ENCODE peak calls at places on chromosomes 11 and 22, in five cellular contexts. G is fibroblast of pulmonary artery, J is lower lobe of right lung, W is coronary artery, S is AG09309. V is an unnamed sample.

GRCh38 chr22:19277785-19278184 is 13.7 kb downstream of the CLTCL1 start:
- DNase-seq in W (no peak), J (no peak), S (no peak), G (no peak), V (no peak)

GRCh38 chr11:116384876-116385275 is 387.9 kb downstream of the BUD13 start:
- DNase-seq in J (no peak), G (no peak), W (no peak), S (no peak), V (no peak)

GRCh38 chr11:10628506-10629236 is 60.2 kb upstream of the LYVE1 start:
- DNase-seq in S (no peak), J (no peak), W (peak), G (no peak), V (no peak)

GRCh38 chr11:10651579-10652361 is 41.8 kb downstream of the IRAG1 start:
- DNase-seq in G (no peak), S (no peak), W (no peak), J (no peak), V (no peak)

GRCh38 chr22:36017661-36018091 is 10.9 kb downstream of the RBFOX2 start:
- DNase-seq in J (no peak), S (no peak), W (no peak), G (no peak), V (peak)

GRCh38 chr11:24731554-24731953 is 234.7 kb downstream of the LUZP2 start:
- DNase-seq in J (no peak), S (no peak), W (no peak), G (no peak), V (no peak)

GRCh38 chr11:103892603-103893002 is 143.8 kb upstream of the DDI1 start:
- DNase-seq in J (no peak), S (no peak), G (peak), W (no peak), V (peak)

GRCh38 chr22:45059296-45059695 is 49.5 kb upstream of the PHF21B start:
- DNase-seq in J (no peak), S (no peak), G (no peak), W (no peak), V (no peak)

DNA sequence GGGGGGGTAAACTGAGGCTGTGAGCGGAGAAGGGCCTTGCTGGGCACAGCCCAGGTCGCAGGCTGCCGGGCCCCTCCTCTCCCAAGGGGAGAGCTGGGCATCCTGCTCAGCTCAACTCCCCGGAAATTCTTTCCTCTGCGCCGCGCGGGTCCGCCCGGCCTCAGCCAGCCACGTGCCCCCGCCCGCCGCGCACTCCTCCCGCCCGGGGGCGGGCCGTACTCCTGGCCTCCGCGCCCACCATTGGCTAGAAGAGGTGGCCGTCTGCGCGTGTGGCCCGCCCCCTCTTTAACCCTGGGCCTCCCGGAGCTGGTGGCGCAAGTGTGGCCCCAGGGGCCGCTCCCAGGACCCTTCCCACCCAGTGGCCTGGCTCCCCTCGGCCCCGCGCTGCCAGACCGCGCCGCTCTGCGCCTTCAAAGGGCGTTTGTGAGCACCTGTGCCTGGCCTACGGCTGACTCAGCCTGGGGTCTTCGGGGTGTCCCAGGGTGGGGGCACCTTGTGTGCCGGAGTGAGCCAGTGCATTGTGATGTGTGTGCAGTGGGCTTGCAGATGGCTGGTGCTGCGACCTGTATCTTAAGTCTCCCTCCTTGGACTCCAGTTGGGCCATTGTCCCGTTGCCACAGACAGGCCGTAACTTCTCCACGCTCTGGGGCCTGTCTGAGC is 2.0 kb downstream of the MRGPRF start:
- DNase-seq in W (peak), S (peak), J (peak), G (peak), V (peak)
- H3K4me3 ChIP-seq in W (peak), S (peak), J (peak), G (peak), V (peak)

GRCh38 chr11:6502382-6502781 is 5.3 kb downstream of the DNHD1 start:
- DNase-seq in G (no peak), S (no peak), J (no peak), W (no peak), V (no peak)

GRCh38 chr11:6505577-6506240 is 8.6 kb downstream of the DNHD1 start:
- DNase-seq in J (no peak), G (peak), S (no peak), W (no peak), V (peak)
- TF ChIP-seq CTCF in J (peak), G (peak), S (peak), W (peak), V (peak)

DNA sequence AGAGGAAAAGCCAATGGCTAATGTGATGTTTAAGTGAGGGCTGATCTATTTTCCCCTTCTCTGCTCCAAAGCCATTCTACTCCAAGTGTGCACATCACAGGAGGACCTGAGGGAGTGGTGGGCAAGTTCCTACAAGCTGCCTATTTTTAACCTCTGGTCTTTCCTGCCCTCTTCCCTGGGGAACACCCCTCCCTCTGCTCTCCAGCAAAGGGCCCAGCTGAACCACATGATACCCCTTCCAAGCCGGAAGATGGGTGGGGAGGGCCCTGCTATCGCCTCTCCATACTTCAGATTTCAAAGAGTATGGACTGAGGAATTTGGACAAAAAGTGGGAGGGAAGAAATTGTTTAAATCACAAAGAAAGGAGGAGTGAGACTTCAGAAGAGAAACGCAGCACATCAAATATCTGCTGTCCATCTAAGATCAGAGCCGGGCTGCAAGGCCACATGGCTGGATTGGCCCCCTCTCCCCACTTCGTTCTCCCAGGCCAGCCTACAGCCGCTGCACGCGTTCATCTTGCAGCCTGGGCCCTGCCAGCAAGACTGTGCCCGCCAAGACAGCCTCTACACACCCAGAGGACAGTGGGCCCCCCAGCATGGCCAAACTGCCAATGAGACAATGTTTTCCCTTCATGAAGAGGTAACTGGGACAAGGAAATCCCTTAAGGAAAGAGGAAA is 77.5 kb downstream of the MICAL3 start:
- DNase-seq in J (no peak), G (no peak), S (no peak), W (no peak), V (peak)
- H3K4me3 ChIP-seq in J (no peak), G (no peak), S (no peak), W (peak), V (no peak)

DNA sequence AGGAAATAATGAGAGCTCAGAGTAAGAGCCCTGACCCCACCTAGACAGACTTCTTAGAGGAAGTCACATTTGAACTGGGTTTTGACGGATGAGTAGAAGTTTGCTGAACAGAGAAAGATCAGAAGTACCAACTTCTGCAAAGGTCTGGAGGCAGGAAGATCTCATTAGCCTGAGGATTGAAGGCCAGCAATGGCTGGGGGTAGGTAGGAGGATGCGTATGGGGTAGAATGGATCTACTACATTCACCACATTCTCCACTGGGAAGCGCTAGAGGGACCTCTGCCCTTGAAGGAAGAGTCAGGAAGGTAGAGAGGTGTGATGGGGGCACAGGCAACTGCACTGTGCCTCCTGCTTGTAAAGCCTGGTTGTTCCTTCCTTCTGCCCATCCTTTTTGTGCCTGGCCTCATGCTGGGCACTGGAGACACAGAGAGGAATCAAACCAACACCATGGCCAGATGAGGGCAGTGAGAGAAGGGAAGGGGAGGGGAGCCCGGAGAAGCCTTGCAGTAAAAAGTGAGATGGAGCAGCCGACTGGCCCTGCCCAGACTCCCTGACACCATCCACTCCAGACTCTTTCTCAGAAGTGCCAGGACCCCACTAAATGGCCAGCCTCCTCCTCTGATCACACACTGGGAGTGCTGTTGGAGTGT is 4.9 kb downstream of the TPBGL start:
- DNase-seq in G (no peak), W (no peak), S (no peak), J (no peak), V (no peak)
- TF ChIP-seq CTCF in G (peak), W (no peak), S (no peak), J (no peak), V (no peak)

GRCh38 chr11:64769283-64769682 is 9.1 kb downstream of the SF1 start:
- DNase-seq in J (no peak), S (no peak), W (no peak), G (no peak), V (no peak)

GRCh38 chr11:64768300-64768694 is 8.5 kb upstream of the PYGM start:
- DNase-seq in J (no peak), G (no peak), S (no peak), W (no peak), V (no peak)

GRCh38 chr11:64765841-64766682 is 6.3 kb upstream of the PYGM start:
- DNase-seq in J (no peak), S (no peak), G (no peak), W (no peak), V (no peak)

GRCh38 chr11:64766881-64767280 is 7.1 kb upstream of the PYGM start:
- DNase-seq in W (no peak), S (no peak), J (no peak), G (no peak), V (no peak)

DNA sequence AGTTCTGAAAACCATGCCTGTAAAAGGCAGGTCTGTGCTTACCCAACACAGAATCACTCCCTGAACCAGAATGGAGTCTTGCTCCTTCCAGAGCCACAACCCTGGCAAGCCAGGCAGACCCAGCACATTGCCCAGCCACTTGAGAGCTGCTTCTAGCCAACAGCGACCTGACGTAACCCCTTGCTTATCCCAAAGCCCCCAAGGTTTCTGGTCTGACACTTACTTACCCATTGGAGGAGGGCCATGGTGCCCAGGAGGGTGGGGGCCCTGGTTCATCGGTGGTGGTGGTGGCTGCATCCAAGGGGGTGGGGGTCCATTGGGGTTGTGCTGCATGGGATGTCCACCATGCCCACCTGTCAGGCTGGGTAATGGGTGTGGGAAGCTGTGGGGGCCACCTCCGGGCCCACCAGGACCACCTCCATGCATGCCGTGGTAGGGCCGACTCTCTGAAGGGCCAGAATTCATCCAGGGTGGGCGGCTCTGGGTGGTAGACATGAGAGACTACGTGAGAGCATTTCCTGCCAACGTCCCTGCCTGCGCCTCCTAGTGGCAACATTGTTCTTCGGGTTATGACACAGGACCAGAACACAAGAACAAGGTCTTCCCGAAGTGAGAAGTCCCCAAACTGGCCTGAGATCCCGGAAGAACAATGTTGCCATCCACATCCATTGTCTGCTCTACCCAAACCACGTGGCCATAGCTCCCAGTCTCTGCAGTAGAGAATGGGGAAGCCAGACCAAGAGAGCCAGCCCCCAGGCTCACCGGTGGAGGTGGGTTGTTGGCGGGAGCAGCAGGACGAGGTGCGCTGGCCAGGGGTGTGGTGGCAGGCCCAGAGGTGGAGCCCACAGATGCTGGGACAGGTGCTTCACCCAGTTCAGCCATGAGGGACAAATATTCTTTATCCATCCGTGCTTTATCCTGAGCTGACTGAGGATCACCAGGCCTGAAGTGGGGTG is 7.8 kb upstream of the PYGM start:
- DNase-seq in J (peak), S (no peak), G (peak), W (peak), V (peak)
- H3K4me3 ChIP-seq in J (no peak), S (no peak), G (no peak), W (no peak), V (no peak)

GRCh38 chr11:82857145-82857544 is 43.1 kb downstream of the PRCP start:
- DNase-seq in W (no peak), J (no peak), G (no peak), S (no peak), V (no peak)

GRCh38 chr11:82858556-82859091 is 41.6 kb downstream of the PRCP start:
- DNase-seq in J (no peak), G (peak), W (no peak), S (peak), V (no peak)

GRCh38 chr11:82854242-82854641 is 46.0 kb downstream of the PRCP start:
- DNase-seq in S (no peak), G (peak), J (no peak), W (no peak), V (no peak)

GRCh38 chr11:82858133-82858532 is 42.1 kb downstream of the PRCP start:
- DNase-seq in J (no peak), G (no peak), W (no peak), S (no peak), V (no peak)

GRCh38 chr11:82855616-82856015 is 44.6 kb downstream of the PRCP start:
- DNase-seq in J (no peak), W (no peak), G (no peak), S (peak), V (no peak)
- TF ChIP-seq CTCF in J (no peak), W (no peak), G (no peak), S (no peak), V (no peak)

GRCh38 chr22:24247564-24248344 is 2.9 kb upstream of the GGT5 start:
- DNase-seq in J (peak), W (peak), G (peak), S (peak), V (peak)
- H3K4me3 ChIP-seq in J (peak), W (no peak), G (peak), S (no peak), V (no peak)

DNA sequence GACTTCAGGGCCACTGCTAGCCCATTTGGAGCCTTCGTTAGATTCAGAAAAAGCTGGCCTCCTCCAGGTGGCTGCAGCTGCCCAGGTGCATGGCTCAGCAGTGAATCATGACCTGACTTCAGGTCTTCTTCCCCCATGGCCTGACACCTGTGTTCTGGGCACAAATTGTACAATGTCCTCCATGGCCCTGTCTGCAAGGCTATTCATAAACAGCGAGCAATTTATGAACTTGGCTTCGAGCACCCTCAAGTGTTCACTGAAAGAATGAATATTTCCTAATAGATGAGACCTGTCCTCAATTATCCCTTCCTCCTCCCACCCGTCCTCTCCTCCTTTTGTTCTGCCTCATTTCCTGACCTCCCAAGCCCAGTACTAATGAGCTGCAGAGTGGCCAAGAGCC is 12.2 kb upstream of the VPS37C start:
- DNase-seq in W (no peak), J (no peak), G (peak), S (no peak), V (peak)
- TF ChIP-seq CTCF in W (no peak), J (no peak), G (no peak), S (peak), V (no peak)

V was measured in NB4.